ENCODE peak calls at places on chromosome 10, in four cellular contexts. D is HepG2, H is H1, P is GM12878. U is an unnamed sample.

GRCh38 chr10:6182454-6183098 is 20.2 kb upstream of the PFKFB3 start:
- DNase-seq in H (no peak), D (no peak), P (no peak), U (no peak)

GRCh38 chr10:1498746-1499343 is 238.5 kb downstream of the ADARB2 start:
- DNase-seq in H (no peak), D (no peak), P (no peak), U (no peak)

GRCh38 chr10:16545126-16545736 is 23.6 kb upstream of the C1QL3 start:
- DNase-seq in H (no peak), P (no peak), D (peak; percentile 13), U (no peak)

GRCh38 chr10:15540729-15541128 is 169.6 kb upstream of the FAM171A1 start:
- DNase-seq in D (no peak), H (no peak), P (no peak), U (no peak)

GRCh38 chr10:100008142-100008522 is 1.6 kb downstream of the DNMBP start:
- DNase-seq in P (no peak), H (no peak), D (no peak), U (no peak)

GRCh38 chr10:113045155-113046055 is 95.4 kb downstream of the TCF7L2 start:
- DNase-seq in D (no peak), H (no peak), P (no peak), U (no peak)

GRCh38 chr10:132098539-132099421 is 33.0 kb downstream of the JAKMIP3 start:
- DNase-seq in P (no peak), H (no peak), D (peak; percentile 4), U (no peak)

GRCh38 chr10:20350509-20350908 is 534.3 kb downstream of the PLXDC2 start:
- DNase-seq in H (no peak), P (no peak), D (no peak), U (no peak)

GRCh38 chr10:109647627-109648026 is 275.7 kb downstream of the XPNPEP1 start:
- DNase-seq in P (no peak), D (no peak), H (peak; percentile 2), U (no peak)

GRCh38 chr10:97020452-97021400 is 165.0 kb downstream of the SLIT1 start:
- DNase-seq in P (no peak), H (no peak), D (no peak), U (no peak)

GRCh38 chr10:101686133-101686925 is 8.6 kb downstream of the FBXW4 start:
- DNase-seq in H (no peak), P (no peak), D (no peak), U (no peak)

GRCh38 chr10:123140164-123140982 is 4.6 kb downstream of the HMX3 start:
- DNase-seq in P (no peak), H (no peak), D (no peak), U (no peak)

GRCh38 chr10:61870521-61870895 is 31.0 kb upstream of the ARID5B start:
- DNase-seq in D (no peak), P (no peak), H (no peak), U (no peak)
- H3K9ac ChIP-seq in D (no peak overlapping the region), P (no peak overlapping the region), H (no peak overlapping the region), U (no peak overlapping the region)

DNA sequence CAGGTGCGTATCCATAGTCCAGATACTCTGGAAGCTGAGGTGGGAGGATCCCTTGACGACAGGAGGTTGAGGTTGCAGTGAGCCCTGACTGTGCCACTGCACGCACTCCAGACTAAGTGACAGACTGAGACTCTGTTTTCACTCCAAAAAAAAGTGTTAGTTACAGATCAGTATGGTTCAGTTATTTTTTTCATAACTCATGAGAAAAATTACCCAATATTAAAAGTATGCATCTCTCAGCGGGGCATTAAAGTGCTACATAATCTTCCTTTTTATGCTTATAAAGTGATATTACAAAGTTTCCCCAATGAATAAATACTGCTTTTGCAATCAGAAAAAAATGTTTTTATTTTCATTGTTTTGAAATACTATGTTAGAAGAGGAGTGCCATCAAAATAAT is 147.9 kb downstream of the ZNF438 start:
- DNase-seq in P (no peak), H (no peak), D (no peak), U (no peak)
- TF ChIP-seq YY1 in P (no peak), H (no peak), D (no peak), U (no peak)

GRCh38 chr10:33706191-33706590 is 371.7 kb upstream of the NRP1 start:
- DNase-seq in D (no peak), H (no peak), P (no peak), U (no peak)
- TF ChIP-seq SUZ12 in D (no peak), H (no peak), P (no peak), U (no peak)

DNA sequence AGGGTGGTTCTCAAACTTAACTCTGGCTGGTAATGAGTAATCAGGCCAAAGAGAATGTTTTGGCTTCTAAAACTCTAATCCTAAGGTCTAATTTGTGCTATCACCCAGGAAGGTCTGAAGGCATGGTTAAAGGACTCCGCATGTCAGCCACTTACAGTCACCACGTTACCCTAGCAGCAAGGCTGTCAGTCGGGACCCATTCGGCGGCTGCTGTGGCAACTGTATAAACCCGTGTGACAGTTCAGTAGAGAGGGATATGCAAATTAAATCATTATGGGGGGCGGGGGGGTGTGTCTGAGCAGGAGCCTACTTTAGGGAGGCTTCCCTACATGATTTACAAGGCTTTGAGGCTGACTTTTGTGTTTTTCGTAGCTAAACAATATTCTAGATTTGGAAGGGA is 284.5 kb downstream of the USP6NL start:
- DNase-seq in D (no peak), H (no peak), P (no peak), U (no peak)
- H3K9ac ChIP-seq in D (no peak overlapping the region), H (no peak overlapping the region), P (no peak overlapping the region), U (no peak overlapping the region)